ENCODE peak calls at places on chromosomes 1 and 21, in nine cellular contexts. One of them, this sample, is unnamed.

GRCh38 chr1:197675475-197676324 is 99.6 kb downstream of the DENND1B start:
- DNase-seq in ovary: peak
- DNase-seq in right atrium auricular region: no peak
- DNase-seq in heart left ventricle: peak
- DNase-seq in activated CD8-positive, alpha-beta T cell treated with anti-CD3 and anti-CD28 coated beads for 36 hours: no peak
- DNase-seq in bronchial epithelial cell: no peak
- DNase-seq in body of pancreas: peak
- DNase-seq in GM20000: no peak
- DNase-seq in A549: peak
- DNase-seq in this sample: no peak

GRCh38 chr1:84073266-84073665 is 70.8 kb upstream of the PRKACB start:
- DNase-seq in bronchial epithelial cell: no peak
- DNase-seq in A549: no peak
- DNase-seq in GM20000: no peak
- DNase-seq in activated CD8-positive, alpha-beta T cell treated with anti-CD3 and anti-CD28 coated beads for 36 hours: no peak
- DNase-seq in right atrium auricular region: no peak
- DNase-seq in heart left ventricle: no peak
- DNase-seq in body of pancreas: no peak
- DNase-seq in ovary: no peak
- DNase-seq in this sample: no peak

GRCh38 chr1:38973659-38974437 is 17.2 kb upstream of the AKIRIN1 start:
- DNase-seq in GM20000: no peak
- DNase-seq in activated CD8-positive, alpha-beta T cell treated with anti-CD3 and anti-CD28 coated beads for 36 hours: no peak
- DNase-seq in ovary: no peak
- DNase-seq in A549: no peak
- DNase-seq in body of pancreas: no peak
- DNase-seq in right atrium auricular region: no peak
- DNase-seq in heart left ventricle: peak
- DNase-seq in bronchial epithelial cell: no peak
- DNase-seq in this sample: no peak

GRCh38 chr1:59138402-59138801 is 158.5 kb upstream of the FGGY start:
- DNase-seq in body of pancreas: no peak
- DNase-seq in GM20000: no peak
- DNase-seq in heart left ventricle: no peak
- DNase-seq in bronchial epithelial cell: no peak
- DNase-seq in activated CD8-positive, alpha-beta T cell treated with anti-CD3 and anti-CD28 coated beads for 36 hours: no peak
- DNase-seq in ovary: no peak
- DNase-seq in A549: no peak
- DNase-seq in right atrium auricular region: no peak
- DNase-seq in this sample: no peak

GRCh38 chr1:191498318-191498717 is 659.9 kb upstream of the RGS18 start:
- DNase-seq in ovary: no peak
- DNase-seq in GM20000: no peak
- DNase-seq in bronchial epithelial cell: peak
- DNase-seq in body of pancreas: no peak
- DNase-seq in heart left ventricle: no peak
- DNase-seq in right atrium auricular region: no peak
- DNase-seq in A549: no peak
- DNase-seq in activated CD8-positive, alpha-beta T cell treated with anti-CD3 and anti-CD28 coated beads for 36 hours: no peak
- DNase-seq in this sample: no peak

GRCh38 chr1:219825355-219825754 is 103.0 kb downstream of the SLC30A10 start:
- DNase-seq in heart left ventricle: no peak
- DNase-seq in bronchial epithelial cell: no peak
- DNase-seq in ovary: no peak
- DNase-seq in activated CD8-positive, alpha-beta T cell treated with anti-CD3 and anti-CD28 coated beads for 36 hours: no peak
- DNase-seq in right atrium auricular region: no peak
- DNase-seq in body of pancreas: no peak
- DNase-seq in A549: no peak
- DNase-seq in GM20000: no peak
- DNase-seq in this sample: no peak

GRCh38 chr1:55021965-55022546 is 17.3 kb upstream of the PCSK9 start:
- DNase-seq in heart left ventricle: peak
- DNase-seq in A549: peak
- DNase-seq in right atrium auricular region: peak
- DNase-seq in ovary: peak
- DNase-seq in body of pancreas: peak
- DNase-seq in GM20000: peak
- DNase-seq in activated CD8-positive, alpha-beta T cell treated with anti-CD3 and anti-CD28 coated beads for 36 hours: peak
- DNase-seq in bronchial epithelial cell: peak
- DNase-seq in this sample: peak

GRCh38 chr1:72062584-72062983 is 219.8 kb downstream of the NEGR1 start:
- DNase-seq in GM20000: no peak
- DNase-seq in ovary: no peak
- DNase-seq in right atrium auricular region: no peak
- DNase-seq in body of pancreas: no peak
- DNase-seq in heart left ventricle: no peak
- DNase-seq in activated CD8-positive, alpha-beta T cell treated with anti-CD3 and anti-CD28 coated beads for 36 hours: no peak
- DNase-seq in A549: no peak
- DNase-seq in bronchial epithelial cell: peak
- DNase-seq in this sample: no peak

GRCh38 chr1:243253927-243254232 is 1.2 kb downstream of the CEP170 start:
- DNase-seq in ovary: no peak
- DNase-seq in GM20000: no peak
- DNase-seq in A549: no peak
- DNase-seq in right atrium auricular region: no peak
- DNase-seq in heart left ventricle: no peak
- DNase-seq in body of pancreas: no peak
- DNase-seq in activated CD8-positive, alpha-beta T cell treated with anti-CD3 and anti-CD28 coated beads for 36 hours: no peak
- DNase-seq in bronchial epithelial cell: peak
- DNase-seq in this sample: no peak
- TF ChIP-seq CTCF in ovary: no peak
- TF ChIP-seq CTCF in GM20000: no peak
- TF ChIP-seq CTCF in A549: no peak
- TF ChIP-seq CTCF in right atrium auricular region: no peak
- TF ChIP-seq CTCF in heart left ventricle: no peak
- TF ChIP-seq CTCF in body of pancreas: no peak
- TF ChIP-seq CTCF in activated CD8-positive, alpha-beta T cell treated with anti-CD3 and anti-CD28 coated beads for 36 hours: no peak
- TF ChIP-seq CTCF in bronchial epithelial cell: no peak
- TF ChIP-seq CTCF in this sample: no peak

GRCh38 chr1:204943495-204943894 is 72.8 kb downstream of the NFASC start:
- DNase-seq in A549: no peak
- DNase-seq in right atrium auricular region: no peak
- DNase-seq in bronchial epithelial cell: no peak
- DNase-seq in ovary: no peak
- DNase-seq in activated CD8-positive, alpha-beta T cell treated with anti-CD3 and anti-CD28 coated beads for 36 hours: no peak
- DNase-seq in heart left ventricle: no peak
- DNase-seq in GM20000: no peak
- DNase-seq in body of pancreas: no peak
- DNase-seq in this sample: no peak
- TF ChIP-seq CTCF in A549: no peak
- TF ChIP-seq CTCF in right atrium auricular region: no peak
- TF ChIP-seq CTCF in bronchial epithelial cell: no peak
- TF ChIP-seq CTCF in ovary: no peak
- TF ChIP-seq CTCF in activated CD8-positive, alpha-beta T cell treated with anti-CD3 and anti-CD28 coated beads for 36 hours: no peak
- TF ChIP-seq CTCF in heart left ventricle: no peak
- TF ChIP-seq CTCF in GM20000: no peak
- TF ChIP-seq CTCF in body of pancreas: no peak
- TF ChIP-seq CTCF in this sample: no peak

DNA sequence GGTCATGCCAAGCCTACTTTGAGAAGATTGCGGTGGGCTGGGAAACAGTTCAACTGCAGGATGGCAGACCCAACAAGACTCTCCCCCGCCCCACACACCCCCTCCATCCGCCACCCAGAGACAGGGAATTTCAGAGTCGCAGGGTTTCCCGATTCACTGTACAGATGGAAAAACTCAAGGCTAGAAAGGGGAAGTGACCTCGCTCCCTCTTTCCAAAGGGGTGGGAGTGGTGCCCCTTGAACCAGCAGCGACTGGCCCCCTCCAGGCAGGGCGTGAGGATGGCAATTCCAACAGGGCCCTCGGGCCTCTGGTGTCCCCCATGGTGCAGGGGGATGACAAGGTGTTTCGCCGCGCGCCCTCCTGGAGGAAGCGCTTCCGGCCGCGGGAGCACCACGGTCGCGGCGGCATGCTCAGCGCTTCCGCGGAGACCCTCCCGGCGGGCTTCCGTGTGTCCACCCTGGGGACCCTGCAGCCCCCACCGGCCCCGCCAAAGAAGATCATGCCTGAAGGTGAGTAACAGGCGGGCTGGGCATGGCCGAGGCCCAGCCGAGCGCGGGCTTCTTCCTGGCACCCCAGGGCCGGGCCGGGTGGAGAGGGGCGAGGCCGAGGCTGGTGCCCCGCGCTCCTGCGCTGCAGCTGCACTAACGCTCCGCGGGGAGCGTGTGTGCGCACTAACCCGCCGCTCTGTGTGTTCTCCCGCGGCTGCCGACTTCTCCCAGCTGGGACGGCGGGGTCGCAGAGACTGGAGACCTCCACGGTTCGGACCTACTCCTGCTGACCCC is 10.4 kb downstream of the MYOG start:
- DNase-seq in bronchial epithelial cell: no peak
- DNase-seq in body of pancreas: no peak
- DNase-seq in GM20000: no peak
- DNase-seq in ovary: no peak
- DNase-seq in activated CD8-positive, alpha-beta T cell treated with anti-CD3 and anti-CD28 coated beads for 36 hours: no peak
- DNase-seq in right atrium auricular region: no peak
- DNase-seq in A549: no peak
- DNase-seq in heart left ventricle: no peak
- DNase-seq in this sample: no peak
- TF ChIP-seq CTCF in bronchial epithelial cell: no peak
- TF ChIP-seq CTCF in body of pancreas: no peak
- TF ChIP-seq CTCF in GM20000: no peak
- TF ChIP-seq CTCF in ovary: no peak
- TF ChIP-seq CTCF in activated CD8-positive, alpha-beta T cell treated with anti-CD3 and anti-CD28 coated beads for 36 hours: no peak
- TF ChIP-seq CTCF in right atrium auricular region: no peak
- TF ChIP-seq CTCF in A549: no peak
- TF ChIP-seq CTCF in heart left ventricle: no peak
- TF ChIP-seq CTCF in this sample: no peak

GRCh38 chr1:31762726-31763670 is 1.1 kb downstream of the ADGRB2 start:
- DNase-seq in bronchial epithelial cell: peak
- DNase-seq in activated CD8-positive, alpha-beta T cell treated with anti-CD3 and anti-CD28 coated beads for 36 hours: peak
- DNase-seq in A549: peak
- DNase-seq in GM20000: peak
- DNase-seq in heart left ventricle: peak
- DNase-seq in ovary: peak
- DNase-seq in body of pancreas: peak
- DNase-seq in right atrium auricular region: no peak
- DNase-seq in this sample: peak

GRCh38 chr1:31765516-31765915 is 1.4 kb upstream of the ADGRB2 start:
- DNase-seq in A549: no peak
- DNase-seq in heart left ventricle: no peak
- DNase-seq in ovary: no peak
- DNase-seq in right atrium auricular region: no peak
- DNase-seq in body of pancreas: no peak
- DNase-seq in activated CD8-positive, alpha-beta T cell treated with anti-CD3 and anti-CD28 coated beads for 36 hours: no peak
- DNase-seq in bronchial epithelial cell: no peak
- DNase-seq in GM20000: no peak
- DNase-seq in this sample: no peak

GRCh38 chr1:31763671-31764306 is 351 bp downstream of the ADGRB2 start:
- DNase-seq in ovary: no peak
- DNase-seq in activated CD8-positive, alpha-beta T cell treated with anti-CD3 and anti-CD28 coated beads for 36 hours: no peak
- DNase-seq in GM20000: peak
- DNase-seq in A549: no peak
- DNase-seq in heart left ventricle: no peak
- DNase-seq in bronchial epithelial cell: no peak
- DNase-seq in right atrium auricular region: no peak
- DNase-seq in body of pancreas: no peak
- DNase-seq in this sample: peak

GRCh38 chr1:31764307-31765040 is at the start of gene ADGRB2:
- DNase-seq in body of pancreas: no peak
- DNase-seq in right atrium auricular region: no peak
- DNase-seq in activated CD8-positive, alpha-beta T cell treated with anti-CD3 and anti-CD28 coated beads for 36 hours: peak
- DNase-seq in bronchial epithelial cell: no peak
- DNase-seq in GM20000: peak
- DNase-seq in heart left ventricle: no peak
- DNase-seq in ovary: no peak
- DNase-seq in A549: peak
- DNase-seq in this sample: peak

GRCh38 chr1:31765041-31765467 is 914 bp upstream of the ADGRB2 start:
- DNase-seq in activated CD8-positive, alpha-beta T cell treated with anti-CD3 and anti-CD28 coated beads for 36 hours: peak
- DNase-seq in body of pancreas: no peak
- DNase-seq in A549: peak
- DNase-seq in right atrium auricular region: no peak
- DNase-seq in heart left ventricle: no peak
- DNase-seq in ovary: no peak
- DNase-seq in GM20000: peak
- DNase-seq in bronchial epithelial cell: no peak
- DNase-seq in this sample: no peak
- TF ChIP-seq CTCF in activated CD8-positive, alpha-beta T cell treated with anti-CD3 and anti-CD28 coated beads for 36 hours: no peak
- TF ChIP-seq CTCF in body of pancreas: no peak
- TF ChIP-seq CTCF in A549: peak
- TF ChIP-seq CTCF in right atrium auricular region: no peak
- TF ChIP-seq CTCF in heart left ventricle: peak
- TF ChIP-seq CTCF in ovary: no peak
- TF ChIP-seq CTCF in GM20000: no peak
- TF ChIP-seq CTCF in bronchial epithelial cell: no peak
- TF ChIP-seq CTCF in this sample: peak

GRCh38 chr21:36630485-36631206 is 68.3 kb upstream of the SIM2 start:
- DNase-seq in ovary: peak
- DNase-seq in activated CD8-positive, alpha-beta T cell treated with anti-CD3 and anti-CD28 coated beads for 36 hours: peak
- DNase-seq in body of pancreas: peak
- DNase-seq in GM20000: peak
- DNase-seq in right atrium auricular region: no peak
- DNase-seq in heart left ventricle: peak
- DNase-seq in A549: peak
- DNase-seq in bronchial epithelial cell: peak
- DNase-seq in this sample: peak
- TF ChIP-seq CTCF in ovary: no peak
- TF ChIP-seq CTCF in activated CD8-positive, alpha-beta T cell treated with anti-CD3 and anti-CD28 coated beads for 36 hours: peak
- TF ChIP-seq CTCF in body of pancreas: peak
- TF ChIP-seq CTCF in GM20000: peak
- TF ChIP-seq CTCF in right atrium auricular region: peak
- TF ChIP-seq CTCF in heart left ventricle: peak
- TF ChIP-seq CTCF in A549: peak
- TF ChIP-seq CTCF in bronchial epithelial cell: peak
- TF ChIP-seq CTCF in this sample: peak

GRCh38 chr1:34787461-34788420 is 5.1 kb upstream of the GJA4 start:
- DNase-seq in ovary: no peak
- DNase-seq in GM20000: no peak
- DNase-seq in heart left ventricle: no peak
- DNase-seq in bronchial epithelial cell: peak
- DNase-seq in A549: no peak
- DNase-seq in body of pancreas: no peak
- DNase-seq in right atrium auricular region: no peak
- DNase-seq in activated CD8-positive, alpha-beta T cell treated with anti-CD3 and anti-CD28 coated beads for 36 hours: peak
- DNase-seq in this sample: no peak
- TF ChIP-seq CTCF in ovary: no peak
- TF ChIP-seq CTCF in GM20000: no peak
- TF ChIP-seq CTCF in heart left ventricle: peak
- TF ChIP-seq CTCF in bronchial epithelial cell: peak
- TF ChIP-seq CTCF in A549: no peak
- TF ChIP-seq CTCF in body of pancreas: no peak
- TF ChIP-seq CTCF in right atrium auricular region: no peak
- TF ChIP-seq CTCF in activated CD8-positive, alpha-beta T cell treated with anti-CD3 and anti-CD28 coated beads for 36 hours: peak
- TF ChIP-seq CTCF in this sample: peak

This sample was measured in GM13977.